ENCODE peak calls at places on chromosomes 16 and 17, in four cellular contexts. T is H1, G is H9, P is IMR-90. X is an unnamed sample.

GRCh38 chr17:79997004-79997673 is 38.5 kb downstream of the TBC1D16 start:
- DNase-seq in T (no peak), G (no peak), P (no peak), X (no peak)

GRCh38 chr17:75524971-75525805 is at the start of gene LLGL2:
- DNase-seq in T (no peak), G (peak), P (peak), X (peak)

GRCh38 chr17:80891096-80892018 is 100.3 kb upstream of the CHMP6 start:
- DNase-seq in T (no peak), G (no peak), P (peak), X (no peak)

GRCh38 chr17:5705876-5706420 is 121.6 kb upstream of the NLRP1 start:
- DNase-seq in T (no peak), G (peak), P (no peak), X (no peak)

GRCh38 chr16:72480926-72481325 is 309.0 kb upstream of the PMFBP1 start:
- DNase-seq in T (no peak), G (no peak), P (no peak), X (no peak)

GRCh38 chr17:7712111-7712771 is 5.3 kb upstream of the DNAH2 start:
- DNase-seq in T (no peak), G (peak), P (no peak), X (peak)

GRCh38 chr17:9022553-9023388 is 1.5 kb downstream of the NTN1 start:
- DNase-seq in T (no peak), G (peak), P (no peak), X (peak)

GRCh38 chr17:5123343-5124124 is 7.7 kb downstream of the USP6 start:
- DNase-seq in T (no peak), G (peak), P (no peak), X (no peak)

GRCh38 chr17:81295031-81295677 is at the start of gene SLC38A10:
- DNase-seq in T (peak), G (peak), P (peak), X (peak)

GRCh38 chr17:4110152-4110551 is 32.7 kb downstream of the ZZEF1 start:
- DNase-seq in T (no peak), G (no peak), P (peak), X (no peak)

GRCh38 chr17:81020767-81021497 is 14.0 kb upstream of the BAIAP2 start:
- DNase-seq in T (no peak), G (no peak), P (peak), X (no peak)

GRCh38 chr16:49856741-49857330 is 924 bp upstream of the ZNF423 start:
- DNase-seq in T (no peak), G (peak), P (peak), X (peak)

GRCh38 chr16:57892447-57893096 is 78.4 kb downstream of the CNGB1 start:
- DNase-seq in T (no peak), G (no peak), P (no peak), X (no peak)

GRCh38 chr17:77393867-77394539 is 253.2 kb downstream of the SEC14L1 start:
- DNase-seq in T (no peak), G (no peak), P (no peak), X (no peak)

GRCh38 chr16:79359082-79359481 is 241.5 kb downstream of the MAF start:
- DNase-seq in T (no peak), G (no peak), P (no peak), X (no peak)

GRCh38 chr17:77424585-77425344 is 284.0 kb downstream of the SEC14L1 start:
- DNase-seq in T (no peak), G (no peak), P (peak), X (no peak)

GRCh38 chr17:59643159-59643857 is 23.6 kb downstream of the CLTC start:
- DNase-seq in T (no peak), G (no peak), P (peak), X (peak)

GRCh38 chr17:10087333-10087732 is 111.1 kb downstream of the GAS7 start:
- DNase-seq in T (no peak), G (no peak), P (no peak), X (no peak)

GRCh38 chr17:17890773-17891759 is 54.3 kb upstream of the SREBF1 start:
- DNase-seq in T (no peak), G (peak), P (peak), X (peak)

GRCh38 chr16:84514874-84515835 is 10.7 kb upstream of the MEAK7 start:
- DNase-seq in T (no peak), G (no peak), P (no peak), X (no peak)

GRCh38 chr16:5633845-5634440 is 536.3 kb upstream of the EEF2KMT start:
- DNase-seq in T (no peak), G (no peak), P (peak), X (peak)

GRCh38 chr17:36459601-36460000 is 26.9 kb upstream of the ZNHIT3 start:
- DNase-seq in T (no peak), G (no peak), P (no peak), X (no peak)

GRCh38 chr16:49486350-49486749 is 112.7 kb downstream of the C16orf78 start:
- DNase-seq in T (no peak), G (no peak), P (no peak), X (no peak)

DNA sequence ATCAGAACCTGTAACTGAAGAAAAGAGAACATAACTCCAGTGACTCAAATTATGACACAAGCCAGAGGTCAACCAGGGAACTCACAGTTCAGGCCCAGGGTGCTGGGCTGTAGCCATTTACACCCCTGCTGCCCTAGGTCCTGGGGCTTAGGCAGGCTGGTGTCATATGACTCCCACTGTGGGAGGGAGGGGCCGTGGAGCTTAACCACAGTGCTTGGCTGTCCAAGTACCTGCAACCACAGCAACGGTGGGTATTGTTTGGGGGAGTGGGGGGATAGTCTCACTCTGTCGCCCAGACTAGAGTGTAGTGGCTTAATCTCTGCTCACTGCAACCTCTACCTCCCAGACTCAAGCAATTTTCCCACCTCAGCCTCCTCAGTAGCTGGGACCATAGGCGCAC is 71.1 kb upstream of the AMZ2 start:
- DNase-seq in T (no peak), G (no peak), P (no peak), X (no peak)
- H2BK120ac ChIP-seq in T (no peak), G (no peak), P (no peak), X (no peak)

DNA sequence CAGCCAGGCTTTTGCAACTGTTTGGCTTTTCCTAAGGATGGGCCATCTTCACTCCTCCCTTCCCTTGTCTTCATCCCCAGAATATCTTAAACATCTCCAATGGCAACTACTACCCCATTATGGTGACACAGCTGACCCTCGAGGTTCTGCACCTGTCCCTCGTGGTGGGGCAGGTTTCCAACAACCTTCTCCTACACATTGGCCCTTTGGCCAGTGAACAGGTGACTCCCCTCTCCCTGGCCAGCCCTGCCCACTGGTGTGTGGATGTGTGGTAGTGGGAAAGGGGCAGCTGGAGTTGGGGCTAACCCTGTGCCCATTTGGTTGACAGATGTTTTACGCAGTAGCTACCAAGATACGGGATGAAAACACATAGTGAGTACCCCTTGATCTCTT is 4.7 kb downstream of the TMEM106A start:
- DNase-seq in T (no peak), G (no peak), P (no peak), X (no peak)
- H3K56ac ChIP-seq in T (no peak), G (no peak), P (no peak), X (no peak)

GRCh38 chr16:30377050-30377811 is 2.6 kb downstream of the MYL11 start:
- DNase-seq in T (no peak), G (no peak), P (no peak), X (peak)
- H2BK5ac ChIP-seq in T (peak), G (peak), P (peak), X (peak)

GRCh38 chr17:62629556-62630364 is 2.3 kb downstream of the MRC2 start:
- DNase-seq in T (no peak), G (no peak), P (no peak), X (peak)
- H2BK120ac ChIP-seq in T (no peak), G (no peak), P (peak), X (no peak)

X was measured in mesendoderm.